ENCODE peak calls at places on chromosomes 12 and 14, in seven cellular contexts. R is chondrocyte, S is IMR-90, Y is transverse colon, Z is heart left ventricle, G is NCI-H146, V is NCI-H187 treated with DMSO at 0.1 percent for 48 hours. Q is an unnamed sample.

GRCh38 chr14:96275182-96276112 is 19.4 kb downstream of the BDKRB1 start:
- DNase-seq in Y (peak), Z (peak), V (no peak), G (peak), R (peak), S (peak), Q (peak)

GRCh38 chr12:118327381-118327780 is 45.3 kb downstream of the TAOK3 start:
- DNase-seq in S (peak), Z (no peak), G (no peak), V (no peak), Y (no peak), R (no peak), Q (no peak)

GRCh38 chr12:87793134-87793533 is 236.1 kb downstream of the C12orf50 start:
- DNase-seq in V (no peak), Y (no peak), R (no peak), G (no peak), S (peak), Z (no peak), Q (no peak)

GRCh38 chr14:75044760-75045159 is 6.5 kb downstream of the MLH3 start:
- DNase-seq in R (no peak), V (no peak), Z (no peak), G (no peak), S (peak), Y (no peak), Q (no peak)

GRCh38 chr14:63245893-63246292 is 41.6 kb downstream of the RHOJ start:
- DNase-seq in V (no peak), G (no peak), Y (no peak), Z (peak), S (no peak), R (no peak), Q (no peak)

GRCh38 chr12:2136901-2137300 is 84.1 kb downstream of the CACNA1C start:
- DNase-seq in V (no peak), S (no peak), Y (no peak), Z (no peak), R (no peak), G (no peak), Q (no peak)

GRCh38 chr12:95402096-95402495 is 71.9 kb upstream of the METAP2 start:
- DNase-seq in V (no peak), G (no peak), R (no peak), S (no peak), Z (no peak), Y (no peak), Q (no peak)

GRCh38 chr14:63848890-63849289 is 3.9 kb upstream of the SYNE2 start:
- DNase-seq in V (no peak), Y (no peak), S (no peak), R (no peak), Z (no peak), G (no peak), Q (no peak)

GRCh38 chr12:52924764-52925716 is 20.2 kb upstream of the KRT8 start:
- DNase-seq in G (no peak), Y (peak), V (no peak), Z (no peak), R (no peak), S (peak), Q (no peak)

GRCh38 chr12:21971344-21971743 is 30.1 kb upstream of the ABCC9 start:
- DNase-seq in G (no peak), V (no peak), Z (no peak), Y (no peak), R (no peak), S (no peak), Q (no peak)

GRCh38 chr12:6825398-6826124 is 2.6 kb upstream of the P3H3 start:
- DNase-seq in Z (peak), V (peak), R (no peak), G (peak), Y (peak), S (peak), Q (peak)

GRCh38 chr12:31031951-31032335 is 41.7 kb upstream of the DDX11 start:
- DNase-seq in S (no peak), Z (no peak), Y (no peak), R (no peak), V (no peak), G (no peak), Q (no peak)

GRCh38 chr14:65949711-65950516 is 536.3 kb upstream of the CCDC196 start:
- DNase-seq in S (peak), V (no peak), Z (peak), G (peak), Y (peak), R (no peak), Q (peak)

GRCh38 chr12:50013361-50014147 is 11.7 kb downstream of the RACGAP1 start:
- DNase-seq in Z (no peak), S (no peak), R (no peak), Y (no peak), G (no peak), V (no peak), Q (no peak)

GRCh38 chr12:93707836-93708235 is 30.7 kb downstream of the CRADD start:
- DNase-seq in Z (no peak), G (no peak), Y (no peak), S (peak), V (no peak), R (no peak), Q (no peak)

GRCh38 chr12:58925111-58925732 is 4.9 kb upstream of the LRIG3 start:
- DNase-seq in S (peak), V (no peak), G (no peak), R (no peak), Z (no peak), Y (no peak), Q (no peak)

GRCh38 chr14:97620071-97620470 is 822.9 kb downstream of the VRK1 start:
- DNase-seq in V (no peak), S (no peak), R (no peak), Y (no peak), Z (no peak), G (no peak), Q (no peak)

GRCh38 chr12:10366875-10367274 is 23.0 kb downstream of the KLRK1 start:
- DNase-seq in Y (no peak), R (no peak), V (no peak), Z (no peak), G (peak), S (no peak), Q (no peak)

GRCh38 chr12:94621662-94622359 is 28.5 kb downstream of the TMCC3 start:
- DNase-seq in Y (peak), Z (no peak), R (no peak), G (no peak), V (no peak), S (peak), Q (peak)

GRCh38 chr14:31927348-31927826 is 149.7 kb upstream of the ARHGAP5 start:
- DNase-seq in G (no peak), V (no peak), Z (peak), S (peak), R (no peak), Y (no peak), Q (peak)

GRCh38 chr12:50806176-50806575 is 36.5 kb upstream of the TMPRSS12 start:
- DNase-seq in Y (no peak), Z (no peak), G (no peak), V (no peak), S (peak), R (no peak), Q (no peak)

GRCh38 chr14:30420489-30420888 is 138.5 kb upstream of the G2E3 start:
- DNase-seq in S (no peak), V (no peak), Z (no peak), Y (no peak), G (no peak), R (no peak), Q (no peak)

GRCh38 chr12:51896236-51896635 is 8.3 kb downstream of the ANKRD33 start:
- DNase-seq in R (no peak), V (no peak), G (no peak), S (no peak), Y (no peak), Z (no peak), Q (no peak)

GRCh38 chr12:4056910-4057845 is 184.0 kb upstream of the PARP11 start:
- DNase-seq in V (no peak), Y (no peak), S (no peak), G (no peak), R (no peak), Z (no peak), Q (no peak)

GRCh38 chr14:95055318-95055717 is 102.0 kb downstream of the DICER1 start:
- DNase-seq in Z (no peak), R (no peak), V (no peak), Y (no peak), S (no peak), G (no peak), Q (no peak)

GRCh38 chr12:111838353-111838752 is 3.7 kb upstream of the MAPKAPK5 start:
- DNase-seq in Z (no peak), G (no peak), V (no peak), S (no peak), R (no peak), Y (no peak), Q (no peak)

GRCh38 chr14:100332797-100333196 is 9.7 kb downstream of the SLC25A47 start:
- DNase-seq in S (no peak), Y (no peak), Z (no peak), G (peak), R (peak), V (peak), Q (no peak)

GRCh38 chr12:46402861-46403731 is 30.5 kb upstream of the SLC38A2 start:
- DNase-seq in S (peak), V (no peak), Y (no peak), G (no peak), R (no peak), Z (no peak), Q (no peak)

GRCh38 chr14:68112456-68112855 is 292.9 kb downstream of the RAD51B start:
- DNase-seq in G (peak), R (no peak), Z (no peak), V (no peak), Y (no peak), S (no peak), Q (no peak)

GRCh38 chr12:104748790-104749189 is 209.3 kb downstream of the SLC41A2 start:
- DNase-seq in V (no peak), G (no peak), Y (peak), Z (peak), S (peak), R (no peak), Q (no peak)

GRCh38 chr14:20512139-20512905 is 7.0 kb downstream of the RNASE10 start:
- DNase-seq in V (no peak), R (no peak), G (no peak), Z (no peak), S (peak), Y (no peak), Q (no peak)

GRCh38 chr12:41288188-41288811 is 100.2 kb downstream of the PDZRN4 start:
- DNase-seq in S (no peak), V (peak), Y (no peak), Z (no peak), G (peak), R (no peak), Q (no peak)

GRCh38 chr14:93970967-93971634 is 5.3 kb downstream of the ASB2 start:
- DNase-seq in G (no peak), V (no peak), R (no peak), Z (no peak), S (peak), Y (peak), Q (peak)

GRCh38 chr12:104747330-104747729 is 210.8 kb downstream of the SLC41A2 start:
- DNase-seq in R (no peak), Y (no peak), Z (no peak), S (no peak), V (no peak), G (no peak), Q (peak)